ENCODE peak calls at places on chromosomes 4 and X, in nine cellular contexts. F is OCI-LY7, R is GM23338, G is GM23248, W is SK-N-SH, J is PC-3, K is HCT116, X is MM.1S, Z is hepatocyte. D is an unnamed sample.

GRCh38 chr4:92333056-92333455 is 29.3 kb downstream of the GRID2 start:
- DNase-seq in R (no peak), W (no peak), X (no peak), G (no peak), Z (peak; percentile 9), K (no peak), F (no peak), J (no peak), D (no peak)

GRCh38 chr4:60463846-60464502 is 736.2 kb upstream of the ADGRL3 start:
- DNase-seq in R (peak; percentile 61), W (no peak), G (peak; percentile 5), F (no peak), J (peak; percentile 70), X (peak; percentile 50), Z (no peak), K (no peak), D (peak; percentile 12)

GRCh38 chr4:8742546-8742945 is 129.1 kb downstream of the HMX1 start:
- DNase-seq in W (no peak), Z (no peak), G (no peak), J (no peak), K (no peak), R (no peak), X (no peak), F (no peak), D (no peak)

GRCh38 chrX:47664737-47665136 is 5.8 kb upstream of the UXT start:
- DNase-seq in F (no peak), G (peak; percentile 26), X (no peak), Z (no peak), K (no peak), W (no peak), J (no peak), R (no peak), D (no peak)

GRCh38 chrX:14030248-14030592 is 528 bp upstream of the GEMIN8 start:
- DNase-seq in X (no peak), Z (no peak), R (no peak), W (no peak), K (no peak), F (peak; percentile 24), J (peak; percentile 29), G (peak; percentile 78), D (no peak)

GRCh38 chr4:180086480-180087170 is 2156.6 kb upstream of the TENM3 start:
- DNase-seq in W (no peak), J (no peak), X (no peak), F (no peak), K (no peak), G (no peak), R (no peak), Z (no peak), D (no peak)

GRCh38 chr4:116539744-116540143 is 545.6 kb downstream of the TRAM1L1 start:
- DNase-seq in K (no peak), Z (no peak), J (no peak), F (no peak), R (no peak), G (no peak), X (no peak), W (no peak), D (no peak)

GRCh38 chr4:7208509-7209451 is 16.4 kb downstream of the SORCS2 start:
- DNase-seq in J (no peak), X (no peak), W (no peak), F (no peak), G (no peak), K (no peak), R (no peak), Z (no peak), D (no peak)

GRCh38 chr4:128565565-128566186 is 243.8 kb upstream of the JADE1 start:
- DNase-seq in X (peak; percentile 72), K (peak; percentile 46), R (peak; percentile 85), W (peak; percentile 42), F (peak; percentile 33), Z (peak; percentile 67), G (peak; percentile 21), J (peak; percentile 46), D (peak; percentile 79)

GRCh38 chr4:25118096-25118495 is 42.2 kb downstream of the SEPSECS start:
- DNase-seq in J (no peak), G (no peak), W (no peak), X (no peak), K (no peak), R (no peak), Z (no peak), F (no peak), D (no peak)

GRCh38 chr4:730511-730910 is 24.9 kb downstream of the PCGF3 start:
- DNase-seq in J (no peak), K (no peak), G (no peak), F (no peak), Z (no peak), X (no peak), W (no peak), R (no peak), D (no peak)
- TF ChIP-seq EZH2phosphoT487 in J (no peak), K (no peak), G (no peak), F (no peak), Z (no peak), X (no peak), W (no peak), R (no peak), D (no peak)

GRCh38 chrX:20265221-20265725 is 1.4 kb downstream of the RPS6KA3 start:
- DNase-seq in R (peak; percentile 52), F (peak; percentile 47), J (peak; percentile 63), G (peak; percentile 90), X (peak; percentile 56), K (peak; percentile 41), Z (peak; percentile 74), W (peak; percentile 31), D (peak; percentile 75)
- TF ChIP-seq EZH2phosphoT487 in R (no peak), F (no peak), J (no peak), G (no peak), X (no peak), K (no peak), Z (no peak), W (no peak), D (no peak)

DNA sequence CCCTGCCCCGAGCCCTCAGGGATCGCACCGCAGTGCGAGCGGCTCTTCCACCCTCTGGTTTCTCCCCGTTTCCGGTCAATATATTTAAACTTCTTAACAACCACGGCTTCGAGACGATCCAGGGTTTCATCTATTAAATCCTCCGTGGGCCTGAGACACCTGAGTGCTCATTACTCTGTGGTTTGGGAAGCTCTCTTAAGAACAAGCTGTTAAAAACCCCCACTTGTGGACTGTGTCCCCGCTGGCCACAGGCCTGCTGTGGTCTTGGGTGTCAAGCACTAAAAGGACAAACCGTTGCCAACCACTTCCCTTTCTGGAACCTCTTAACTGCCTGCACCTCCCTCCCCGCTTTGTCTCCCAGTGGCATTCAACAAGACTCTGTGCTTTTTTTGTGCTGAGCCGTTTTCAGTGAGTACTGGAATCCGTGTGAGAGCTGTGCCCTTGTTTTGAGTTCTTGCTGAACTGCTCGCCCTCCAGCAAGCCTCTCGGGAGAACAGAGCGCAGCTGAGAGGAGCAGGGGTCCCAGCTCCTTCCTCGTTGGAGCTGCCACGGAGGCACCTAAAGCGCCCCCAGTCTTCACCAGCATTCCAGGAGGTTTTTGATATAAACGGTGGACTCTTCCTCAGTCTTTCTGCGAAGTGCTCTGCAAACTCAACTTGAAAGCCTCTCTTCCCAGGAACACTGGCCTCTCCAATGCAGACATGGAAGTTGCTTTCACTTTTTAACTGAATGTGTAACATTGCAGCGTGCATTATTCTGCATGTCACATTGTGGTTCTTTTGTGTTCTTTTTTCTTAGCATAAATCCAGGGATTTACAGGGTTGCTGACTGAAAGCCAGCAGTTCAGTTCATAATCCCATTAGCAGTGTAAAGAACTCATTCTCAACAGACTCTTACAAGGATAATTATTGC is 706 bp upstream of the IGFBP7 start:
- DNase-seq in R (peak; percentile 69), K (no peak), W (peak; percentile 34), X (peak; percentile 75), G (peak; percentile 74), F (no peak), Z (peak; percentile 29), J (no peak), D (peak; percentile 81)
- TF ChIP-seq EZH2phosphoT487 in R (no peak), K (no peak), W (no peak), X (no peak), G (no peak), F (no peak), Z (no peak), J (no peak), D (no peak)

GRCh38 chr4:82419451-82419850 is 10.8 kb downstream of the HNRNPDL start:
- DNase-seq in W (no peak), Z (no peak), F (no peak), X (no peak), K (no peak), R (no peak), G (no peak), J (no peak), D (no peak)

DNA sequence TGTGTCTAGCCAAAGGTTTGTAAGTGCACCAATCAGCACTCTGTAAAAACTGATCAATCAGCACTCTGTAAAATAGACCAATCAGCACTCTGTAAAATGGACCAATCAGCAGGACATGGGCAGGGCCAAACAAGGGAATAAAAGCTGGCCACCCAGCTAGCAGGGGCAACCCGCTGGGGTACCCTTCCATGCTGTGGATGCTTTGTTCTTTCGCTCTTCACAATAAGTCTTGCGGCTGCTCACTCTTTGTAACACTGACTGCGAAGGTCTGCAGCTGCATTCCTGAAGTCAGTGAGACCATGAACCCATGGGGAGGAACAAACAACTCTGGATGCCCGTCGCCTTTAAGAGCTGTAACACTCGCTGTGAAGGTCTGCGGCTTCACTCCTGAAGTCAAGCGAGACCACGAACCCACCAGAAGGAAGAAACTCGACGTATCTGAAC is 14.3 kb downstream of the HNRNPDL start:
- DNase-seq in X (no peak), G (no peak), W (no peak), J (no peak), Z (no peak), K (no peak), F (no peak), R (peak; percentile 50), D (peak; percentile 84)
- TF ChIP-seq EZH2phosphoT487 in X (no peak), G (no peak), W (no peak), J (no peak), Z (no peak), K (no peak), F (no peak), R (no peak), D (peak; percentile 71)

DNA sequence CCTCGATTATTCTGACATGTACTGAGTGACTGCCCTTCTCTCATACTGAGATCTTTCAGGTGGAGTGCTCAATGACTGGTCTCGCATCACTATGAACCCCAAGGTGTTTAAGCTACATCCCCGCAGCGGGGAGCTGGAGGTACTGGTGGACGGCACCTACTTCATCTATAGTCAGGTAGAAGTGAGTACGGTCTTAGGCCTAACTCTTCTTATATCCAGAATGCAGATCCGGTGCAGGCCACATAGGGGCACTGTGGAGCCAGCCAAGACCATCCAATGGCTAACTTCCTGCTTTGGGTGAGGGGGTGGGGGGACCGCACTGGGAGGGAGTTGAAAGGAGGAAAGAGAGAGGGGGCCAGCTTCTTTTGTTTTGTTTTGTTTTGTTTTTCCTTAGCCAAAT is 16.4 kb downstream of the AWAT2 start:
- DNase-seq in X (no peak), R (peak; percentile 76), J (peak; percentile 59), Z (no peak), F (peak; percentile 39), W (peak; percentile 52), G (peak; percentile 48), K (peak; percentile 12), D (peak; percentile 57)
- TF ChIP-seq EZH2phosphoT487 in X (no peak), R (no peak), J (no peak), Z (no peak), F (no peak), W (no peak), G (no peak), K (no peak), D (no peak)

GRCh38 chr4:83339573-83339972 is 4.9 kb upstream of the HPSE start:
- DNase-seq in G (no peak), W (no peak), K (no peak), Z (no peak), J (no peak), X (no peak), R (no peak), F (no peak), D (no peak)
- TF ChIP-seq EZH2phosphoT487 in G (no peak), W (no peak), K (no peak), Z (no peak), J (no peak), X (no peak), R (no peak), F (no peak), D (no peak)